ENCODE peak calls at places on chromosome 14, in seven cellular contexts. L, B, S, F, A, R and P are unnamed samples.
A peak's percentile ranks its signal among the peaks of the same experiment; 100 is the strongest.

GRCh38 chr14:68268197-68268596 is 448.6 kb downstream of the RAD51B start:
- DNase-seq in L (no peak), B (no peak), S (no peak), F (no peak), A (no peak), R (no peak), P (no peak)

GRCh38 chr14:96409701-96410100 is 17.8 kb downstream of the AK7 start:
- DNase-seq in L (no peak), B (no peak), S (no peak), F (peak; percentile 71), A (no peak), R (no peak), P (no peak)

GRCh38 chr14:59585891-59586554 is 9.4 kb upstream of the CCDC175 start:
- DNase-seq in L (no peak), B (no peak), S (no peak), F (no peak), A (no peak), R (no peak), P (no peak)

GRCh38 chr14:103867020-103867419 is 19.6 kb upstream of the PPP1R13B start:
- DNase-seq in L (no peak), B (no peak), S (no peak), F (no peak), A (no peak), R (no peak), P (no peak)

GRCh38 chr14:81416233-81416927 is 16.3 kb upstream of the STON2 start:
- DNase-seq in L (no peak), B (no peak), S (no peak), F (no peak), A (no peak), R (no peak), P (no peak)

GRCh38 chr14:60838601-60839000 is 104.0 kb downstream of the MNAT1 start:
- DNase-seq in L (no peak), B (no peak), S (no peak), F (no peak), A (no peak), R (no peak), P (no peak)

GRCh38 chr14:57712101-57712500 is 153.8 kb downstream of the SLC35F4 start:
- DNase-seq in L (no peak), B (no peak), S (no peak), F (no peak), A (no peak), R (no peak), P (no peak)

GRCh38 chr14:90023176-90023896 is 38.5 kb upstream of the KCNK13 start:
- DNase-seq in L (no peak), B (no peak), S (no peak), F (no peak), A (no peak), R (no peak), P (no peak)

GRCh38 chr14:24915403-24915921 is 134.5 kb downstream of the STXBP6 start:
- DNase-seq in L (no peak), B (no peak), S (no peak), F (no peak), A (no peak), R (no peak), P (no peak)

GRCh38 chr14:57008534-57008933 is 198.3 kb upstream of the OTX2 start:
- DNase-seq in L (no peak), B (no peak), S (no peak), F (no peak), A (no peak), R (no peak), P (no peak)

GRCh38 chr14:101595887-101596721 is 34.8 kb downstream of the DIO3 start:
- DNase-seq in L (no peak), B (no peak), S (no peak), F (no peak), A (no peak), R (no peak), P (no peak)

GRCh38 chr14:22221508-22221907 is 367.5 kb downstream of the DAD1 start:
- DNase-seq in L (no peak), B (no peak), S (no peak), F (peak; percentile 12), A (no peak), R (no peak), P (peak; percentile 8)

GRCh38 chr14:52272375-52272774 is 4.9 kb downstream of the PTGDR start:
- DNase-seq in L (no peak), B (peak; percentile 50), S (no peak), F (peak; percentile 29), A (no peak), R (no peak), P (peak; percentile 26)

GRCh38 chr14:61698216-61698980 is 3.1 kb downstream of the HIF1A start:
- DNase-seq in L (no peak), B (no peak), S (no peak), F (no peak), A (no peak), R (no peak), P (no peak)

GRCh38 chr14:70027785-70028428 is 148.7 kb downstream of the SMOC1 start:
- DNase-seq in L (peak; percentile 33), B (peak; percentile 8), S (peak; percentile 76), F (peak; percentile 10), A (peak; percentile 30), R (peak; percentile 85), P (peak; percentile 55)

GRCh38 chr14:22536853-22537338 is 52.1 kb downstream of the DAD1 start:
- DNase-seq in L (peak; percentile 57), B (peak; percentile 78), S (peak; percentile 57), F (peak; percentile 82), A (peak; percentile 82), R (no peak), P (peak; percentile 81)

GRCh38 chr14:65412881-65413738 is 580 bp downstream of the FUT8 start:
- DNase-seq in L (peak; percentile 32), B (peak; percentile 72), S (peak; percentile 13), F (no peak), A (peak; percentile 50), R (peak; percentile 90), P (peak; percentile 77)

GRCh38 chr14:20455355-20456300 is 602 bp downstream of the APEX1 start:
- DNase-seq in L (no peak), B (peak; percentile 84), S (peak; percentile 50), F (no peak), A (peak; percentile 69), R (no peak), P (no peak)

GRCh38 chr14:24058260-24058950 is 6.6 kb downstream of the CARMIL3 start:
- DNase-seq in L (no peak), B (peak; percentile 57), S (peak; percentile 53), F (no peak), A (peak; percentile 38), R (peak; percentile 62), P (peak; percentile 71)

GRCh38 chr14:68786491-68787234 is 6.2 kb downstream of the ZFP36L1 start:
- DNase-seq in L (no peak), B (no peak), S (no peak), F (no peak), A (no peak), R (no peak), P (peak; percentile 86)

GRCh38 chr14:71166434-71166833 is 259.2 kb downstream of the PCNX1 start:
- DNase-seq in L (no peak), B (peak; percentile 60), S (no peak), F (peak; percentile 8), A (no peak), R (no peak), P (peak; percentile 30)

GRCh38 chr14:103520657-103521437 is 1.8 kb downstream of the CKB start:
- DNase-seq in L (peak; percentile 38), B (peak; percentile 62), S (peak; percentile 84), F (peak; percentile 53), A (peak; percentile 64), R (peak; percentile 94), P (peak; percentile 81)

GRCh38 chr14:105148604-105149145 is 19.9 kb downstream of the JAG2 start:
- DNase-seq in L (no peak), B (no peak), S (no peak), F (no peak), A (no peak), R (no peak), P (no peak)

GRCh38 chr14:94473666-94474410 is 2.2 kb downstream of the SERPINA9 start:
- DNase-seq in L (no peak), B (no peak), S (no peak), F (no peak), A (no peak), R (no peak), P (no peak)

GRCh38 chr14:85536835-85537195 is 6.9 kb downstream of the FLRT2 start:
- DNase-seq in L (no peak), B (peak; percentile 16), S (no peak), F (no peak), A (no peak), R (no peak), P (no peak)

GRCh38 chr14:73846944-73847343 is 4.7 kb upstream of the PTGR2 start:
- DNase-seq in L (no peak), B (no peak), S (no peak), F (no peak), A (no peak), R (no peak), P (no peak)

GRCh38 chr14:66284346-66284745 is 201.8 kb upstream of the CCDC196 start:
- DNase-seq in L (no peak), B (no peak), S (no peak), F (no peak), A (no peak), R (no peak), P (peak; percentile 41)

GRCh38 chr14:51093371-51094281 is 1.3 kb downstream of the TRIM9 start:
- DNase-seq in L (no peak), B (no peak), S (peak; percentile 29), F (no peak), A (peak; percentile 28), R (no peak), P (peak; percentile 76)

GRCh38 chr14:61188936-61189808 is 92.0 kb downstream of the TMEM30B start:
- DNase-seq in L (no peak), B (peak; percentile 79), S (peak; percentile 76), F (no peak), A (no peak), R (peak; percentile 79), P (peak; percentile 74)

GRCh38 chr14:29927596-29928341 is at the start of gene PRKD1:
- DNase-seq in L (no peak), B (peak; percentile 77), S (peak; percentile 67), F (no peak), A (no peak), R (peak; percentile 86), P (peak; percentile 65)

GRCh38 chr14:59427653-59428578 is 37.3 kb downstream of the GPR135 start:
- DNase-seq in L (no peak), B (peak; percentile 24), S (peak; percentile 58), F (no peak), A (no peak), R (no peak), P (no peak)

GRCh38 chr14:24068711-24069410 is 2.5 kb upstream of the CPNE6 start:
- DNase-seq in L (no peak), B (no peak), S (no peak), F (no peak), A (no peak), R (peak; percentile 45), P (no peak)

GRCh38 chr14:80609055-80609454 is 332.5 kb downstream of the CEP128 start:
- DNase-seq in L (no peak), B (no peak), S (no peak), F (no peak), A (no peak), R (no peak), P (no peak)

GRCh38 chr14:50023671-50024490 is 92.5 kb downstream of the VCPKMT start:
- DNase-seq in L (no peak), B (peak; percentile 80), S (no peak), F (no peak), A (no peak), R (no peak), P (peak; percentile 34)

GRCh38 chr14:100674897-100675618 is 51.6 kb upstream of the DLK1 start:
- DNase-seq in L (no peak), B (no peak), S (no peak), F (no peak), A (no peak), R (no peak), P (no peak)

GRCh38 chr14:67265131-67265530 is 23.9 kb downstream of the PALS1 start:
- DNase-seq in L (no peak), B (no peak), S (no peak), F (no peak), A (no peak), R (no peak), P (no peak)

GRCh38 chr14:43988989-43989388 is 518.1 kb downstream of the FSCB start:
- DNase-seq in L (no peak), B (no peak), S (no peak), F (no peak), A (no peak), R (no peak), P (no peak)

GRCh38 chr14:89519000-89519399 is 102.0 kb upstream of the FOXN3 start:
- DNase-seq in L (no peak), B (no peak), S (no peak), F (no peak), A (no peak), R (no peak), P (no peak)